ENCODE peak calls at places on chromosomes 6 and 20, in eight cellular contexts. X is body of pancreas, W is endothelial cell of umbilical vein, C is stomach, R is tibial nerve, U is tibial artery, H is left ventricle myocardium inferior, Q is A673. G is an unnamed sample. For H3K4me1, the result is how much of the 10 kb centered on the place peaks cover.

GRCh38 chr6:36546664-36546957 is 668 bp downstream of the STK38 start:
- DNase-seq in X (no peak), W (peak), C (no peak), R (no peak), U (no peak), H (no peak), Q (peak), G (no peak)

GRCh38 chr6:10511477-10511876 is 9.7 kb upstream of the GCNT2 start:
- DNase-seq in X (no peak), W (no peak), C (no peak), R (no peak), U (no peak), H (no peak), Q (no peak), G (no peak)

GRCh38 chr6:50602191-50602810 is 111.0 kb upstream of the TFAP2D start:
- DNase-seq in X (no peak), W (peak), C (no peak), R (no peak), U (no peak), H (no peak), Q (peak), G (no peak)

GRCh38 chr6:163165155-163165910 is 249.2 kb upstream of the QKI start:
- DNase-seq in X (no peak), W (no peak), C (no peak), R (no peak), U (no peak), H (no peak), Q (no peak), G (no peak)

GRCh38 chr6:89082439-89082838 is 1.9 kb downstream of the PNRC1 start:
- DNase-seq in X (no peak), W (peak), C (no peak), R (no peak), U (no peak), H (no peak), Q (peak), G (peak)

GRCh38 chr20:32006841-32007786 is 3.1 kb upstream of the CCM2L start:
- DNase-seq in X (no peak), W (no peak), C (no peak), R (no peak), U (no peak), H (no peak), Q (peak), G (no peak)

GRCh38 chr6:10177703-10178102 is 237.2 kb downstream of the TFAP2A start:
- DNase-seq in X (no peak), W (no peak), C (no peak), R (no peak), U (no peak), H (no peak), Q (no peak), G (no peak)

GRCh38 chr20:13857304-13857703 is 72.5 kb downstream of the NDUFAF5 start:
- DNase-seq in X (no peak), W (no peak), C (no peak), R (no peak), U (no peak), H (peak), Q (no peak), G (no peak)

GRCh38 chr20:19917110-19917509 is 100.1 kb upstream of the NAA20 start:
- DNase-seq in X (no peak), W (no peak), C (no peak), R (no peak), U (no peak), H (no peak), Q (no peak), G (no peak)

GRCh38 chr6:39102024-39102820 is 12.8 kb downstream of the SAYSD1 start:
- DNase-seq in X (peak), W (peak), C (peak), R (no peak), U (no peak), H (peak), Q (no peak), G (no peak)
- TF ChIP-seq CTCF in X (peak), W (peak), C (peak), R (no peak), U (peak), H (peak), Q (peak), G (no peak)

GRCh38 chr6:136764522-136764993 is 27.7 kb downstream of the MAP3K5 start:
- DNase-seq in X (no peak), W (no peak), C (no peak), R (no peak), U (no peak), H (no peak), Q (no peak), G (no peak)
- H3K4me1 ChIP-seq in X (half or more), W (under half), C (half or more), R (under half), U (under half), H (half or more), Q (under half), G (under half)

GRCh38 chr6:139452176-139452876 is 77.9 kb upstream of the CITED2 start:
- DNase-seq in X (no peak), W (peak), C (no peak), R (no peak), U (no peak), H (no peak), Q (peak), G (no peak)
- TF ChIP-seq CTCF in X (no peak), W (no peak), C (no peak), R (no peak), U (no peak), H (no peak), Q (no peak), G (no peak)

GRCh38 chr6:135521431-135521830 is 23.9 kb upstream of the AHI1 start:
- DNase-seq in X (no peak), W (no peak), C (no peak), R (no peak), U (no peak), H (no peak), Q (no peak), G (no peak)

GRCh38 chr6:135520781-135521180 is 23.2 kb upstream of the AHI1 start:
- DNase-seq in X (no peak), W (no peak), C (no peak), R (no peak), U (no peak), H (no peak), Q (no peak), G (no peak)

GRCh38 chr6:135517527-135517926 is 20.0 kb upstream of the AHI1 start:
- DNase-seq in X (no peak), W (no peak), C (no peak), R (no peak), U (no peak), H (no peak), Q (no peak), G (no peak)

GRCh38 chr6:135522975-135523692 is 25.6 kb upstream of the AHI1 start:
- DNase-seq in X (no peak), W (no peak), C (no peak), R (no peak), U (no peak), H (no peak), Q (no peak), G (no peak)

DNA sequence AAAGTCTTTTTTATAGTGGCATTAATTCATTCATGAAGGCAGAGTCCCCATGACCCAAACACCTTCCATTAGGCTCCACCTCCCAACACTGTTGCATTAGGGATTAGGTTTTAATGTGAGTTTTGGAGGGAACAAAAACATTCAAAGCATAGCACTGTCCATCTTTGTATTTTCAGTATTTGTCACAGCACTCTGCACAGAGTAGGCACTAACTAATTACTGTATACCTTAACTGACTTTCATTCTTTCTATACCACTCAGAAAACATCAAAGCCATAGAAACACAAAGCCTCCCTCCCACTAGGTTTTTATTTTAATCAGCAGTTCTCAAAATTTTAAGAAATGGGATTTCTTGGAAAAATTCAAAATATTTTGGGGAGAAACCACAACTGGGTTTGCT is 21.8 kb upstream of the AHI1 start:
- DNase-seq in X (no peak), W (no peak), C (no peak), R (no peak), U (no peak), H (no peak), Q (no peak), G (no peak)
- H3K4me1 ChIP-seq in X (under half), W (under half), C (under half), R (under half), U (under half), H (under half), Q (under half), G (under half)

GRCh38 chr6:87155920-87156600 is 695 bp downstream of the ZNF292 start:
- DNase-seq in X (peak), W (peak), C (peak), R (peak), U (peak), H (peak), Q (peak), G (peak)

GRCh38 chr6:87152528-87152950 is 2.8 kb upstream of the ZNF292 start:
- DNase-seq in X (no peak), W (no peak), C (no peak), R (no peak), U (no peak), H (no peak), Q (peak), G (no peak)

GRCh38 chr6:87151786-87152527 is 3.4 kb upstream of the ZNF292 start:
- DNase-seq in X (peak), W (peak), C (peak), R (peak), U (peak), H (peak), Q (peak), G (peak)

GRCh38 chr6:87154641-87155271 is 609 bp upstream of the ZNF292 start:
- DNase-seq in X (no peak), W (no peak), C (no peak), R (no peak), U (peak), H (no peak), Q (peak), G (no peak)

GRCh38 chr6:87155272-87155919 is at the start of gene ZNF292:
- DNase-seq in X (peak), W (peak), C (peak), R (peak), U (peak), H (peak), Q (peak), G (peak)
- TF ChIP-seq CTCF in X (peak), W (no peak), C (peak), R (no peak), U (no peak), H (peak), Q (no peak), G (peak)

DNA sequence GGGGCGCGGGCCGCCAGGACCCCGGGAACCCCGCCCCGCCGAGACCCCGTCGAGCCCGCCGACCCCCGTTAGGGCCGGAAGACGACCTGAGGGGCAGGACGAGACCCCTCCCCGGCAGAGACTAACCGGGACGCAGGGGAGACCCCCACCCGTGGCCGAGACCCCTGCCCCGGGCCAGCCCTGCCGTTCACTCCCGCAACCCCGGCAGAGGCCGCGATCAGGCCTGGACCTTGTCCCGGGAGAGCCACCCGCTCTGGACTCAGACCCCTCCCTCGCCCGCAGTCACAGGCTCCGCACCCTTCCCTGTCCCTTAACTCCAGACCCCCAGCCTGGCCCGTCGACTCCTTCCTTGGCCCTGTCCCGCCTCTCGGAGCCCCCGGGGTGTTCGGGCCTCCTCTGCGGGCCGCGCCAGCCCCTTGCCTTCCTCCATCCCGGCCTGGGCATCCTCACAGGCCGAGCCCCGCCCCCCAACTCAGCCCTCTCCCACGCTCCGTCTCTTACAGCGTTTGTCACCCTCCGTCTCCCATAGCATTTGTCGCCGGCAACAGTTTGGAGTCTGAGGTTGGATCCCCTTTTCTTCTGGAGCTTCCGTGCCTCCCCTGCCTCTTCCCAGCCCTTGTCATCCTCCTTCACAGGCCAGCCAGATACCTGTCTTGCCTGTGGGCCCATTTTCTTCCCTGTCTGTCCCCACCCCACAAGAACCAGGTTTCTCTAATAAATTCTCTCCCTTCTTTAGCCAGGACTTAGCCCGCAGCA is 569 bp downstream of the TCEA2 start:
- DNase-seq in X (peak), W (no peak), C (no peak), R (no peak), U (no peak), H (no peak), Q (peak), G (no peak)
- H3K4me1 ChIP-seq in X (under half), W (under half), C (under half), R (under half), U (under half), H (under half), Q (under half), G (under half)

GRCh38 chr20:64143018-64143801 is 21.0 kb upstream of the MYT1 start:
- DNase-seq in X (no peak), W (no peak), C (no peak), R (no peak), U (no peak), H (no peak), Q (no peak), G (no peak)

GRCh38 chr20:64146936-64147451 is 17.3 kb upstream of the MYT1 start:
- DNase-seq in X (no peak), W (no peak), C (no peak), R (peak), U (no peak), H (no peak), Q (no peak), G (no peak)

GRCh38 chr20:64146301-64146935 is 17.8 kb upstream of the MYT1 start:
- DNase-seq in X (no peak), W (no peak), C (no peak), R (no peak), U (no peak), H (no peak), Q (no peak), G (no peak)

GRCh38 chr20:64144144-64144912 is 19.9 kb upstream of the MYT1 start:
- DNase-seq in X (no peak), W (no peak), C (no peak), R (no peak), U (no peak), H (no peak), Q (no peak), G (no peak)

DNA sequence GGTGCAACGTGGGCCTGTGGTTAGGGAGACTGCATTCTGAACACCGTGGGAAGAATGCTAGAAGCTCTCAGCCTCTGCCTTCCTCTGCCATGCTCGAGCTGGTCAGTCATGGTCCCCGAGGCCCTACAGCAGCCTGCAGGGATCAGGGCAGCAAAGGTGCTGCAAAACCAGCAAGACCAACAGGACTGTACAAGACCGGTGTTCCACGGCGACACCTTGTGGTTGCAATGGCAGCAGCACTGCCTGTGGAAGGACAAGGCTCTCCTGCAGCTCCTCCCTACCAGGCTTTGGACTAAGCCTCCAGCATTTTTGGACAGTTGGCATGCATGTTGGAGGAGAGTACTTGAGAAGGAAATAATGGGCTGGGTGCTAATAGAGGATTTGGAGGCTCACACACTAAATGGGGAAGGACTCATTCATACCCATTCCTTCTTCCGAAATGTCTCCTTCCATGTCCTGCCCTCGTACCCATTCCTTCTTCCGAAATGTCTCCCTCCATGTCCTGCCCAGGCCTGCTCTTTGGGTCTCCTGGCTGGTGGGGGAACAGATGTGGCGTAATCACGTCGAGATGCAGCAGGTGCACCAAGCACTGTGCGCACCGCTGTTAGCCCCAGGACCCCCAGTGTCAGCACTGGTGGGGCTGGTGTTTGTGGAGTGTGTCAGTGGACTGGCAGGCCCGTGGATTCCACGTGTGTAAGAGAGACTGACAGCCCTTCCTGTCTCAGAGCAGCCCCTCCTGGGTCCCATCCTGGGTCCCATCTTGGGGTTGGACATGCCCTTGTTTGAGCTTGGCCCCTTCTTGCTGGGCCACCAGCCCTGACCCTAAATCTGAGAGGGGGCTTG is 18.6 kb upstream of the MYT1 start:
- DNase-seq in X (no peak), W (no peak), C (no peak), R (no peak), U (no peak), H (no peak), Q (no peak), G (no peak)
- TF ChIP-seq CTCF in X (no peak), W (peak), C (no peak), R (no peak), U (no peak), H (no peak), Q (peak), G (no peak)